ENCODE peak calls at places on chromosome 12, in seven cellular contexts. Y is endothelial cell, H is bronchial epithelial cell, U is K562, Z is lower leg skin, B is WERI-Rb-1, N is A549. J is an unnamed sample.
A peak's percentile ranks its signal among the peaks of the same experiment; 100 is the strongest.

GRCh38 chr12:32821293-32822089 is 65.8 kb upstream of the YARS2 start:
- DNase-seq in H (no peak), N (no peak), Z (no peak), U (no peak), B (no peak), Y (no peak), J (no peak)

GRCh38 chr12:112908548-112908947 is 1.8 kb downstream of the OAS1 start:
- DNase-seq in N (no peak), B (no peak), Z (no peak), Y (no peak), U (no peak), H (no peak), J (no peak)

GRCh38 chr12:49622501-49623141 is 740 bp upstream of the PRPF40B start:
- DNase-seq in B (no peak), H (peak; percentile 26), U (peak; percentile 44), Z (peak; percentile 87), Y (no peak), N (no peak), J (peak; percentile 63)

GRCh38 chr12:102498471-102498870 is 18.1 kb upstream of the IGF1 start:
- DNase-seq in B (no peak), N (no peak), Z (no peak), U (no peak), H (no peak), Y (no peak), J (no peak)

GRCh38 chr12:116759783-116760581 is 21.9 kb downstream of the RNFT2 start:
- DNase-seq in Z (no peak), B (peak; percentile 17), N (peak; percentile 32), U (peak; percentile 87), Y (peak; percentile 51), H (no peak), J (no peak)

GRCh38 chr12:128079476-128079875 is 187.5 kb upstream of the TMEM132C start:
- DNase-seq in B (no peak), Y (no peak), H (no peak), N (no peak), U (no peak), Z (no peak), J (no peak)

GRCh38 chr12:131965073-131965472 is 15.3 kb downstream of the EP400 start:
- DNase-seq in Y (no peak), B (no peak), U (no peak), H (no peak), Z (no peak), N (no peak), J (no peak)

GRCh38 chr12:113413488-113413939 is 8.7 kb upstream of the SDSL start:
- DNase-seq in H (no peak), Z (no peak), Y (no peak), N (peak; percentile 71), B (no peak), U (peak; percentile 28), J (no peak)

GRCh38 chr12:68403296-68403695 is 71.1 kb upstream of the MDM1 start:
- DNase-seq in B (no peak), Y (no peak), H (peak; percentile 35), Z (no peak), N (no peak), U (no peak), J (no peak)

GRCh38 chr12:81255456-81255855 is 177.6 kb downstream of the ACSS3 start:
- DNase-seq in Z (no peak), N (no peak), H (no peak), B (no peak), U (no peak), Y (no peak), J (no peak)

GRCh38 chr12:124923906-124924734 is 9.7 kb upstream of the UBC start:
- DNase-seq in Y (no peak), H (peak; percentile 78), Z (no peak), B (no peak), U (peak; percentile 67), N (peak; percentile 89), J (no peak)

GRCh38 chr12:95014554-95014953 is 11.1 kb upstream of the NDUFA12 start:
- DNase-seq in B (no peak), Z (no peak), N (no peak), Y (no peak), U (no peak), H (no peak), J (no peak)

GRCh38 chr12:108017658-108018057 is 111.4 kb upstream of the WSCD2 start:
- DNase-seq in U (no peak), N (no peak), Y (no peak), H (no peak), B (peak; percentile 46), Z (no peak), J (no peak)

GRCh38 chr12:62698701-62699101 is 232.1 kb downstream of the MON2 start:
- DNase-seq in H (peak; percentile 33), B (no peak), N (no peak), U (no peak), Y (no peak), Z (no peak), J (no peak)

GRCh38 chr12:96425321-96425720 is 25.1 kb upstream of the CDK17 start:
- DNase-seq in N (no peak), B (no peak), Z (no peak), H (peak; percentile 80), Y (no peak), U (no peak), J (peak; percentile 24)

GRCh38 chr12:95396849-95397498 is 77.0 kb upstream of the METAP2 start:
- DNase-seq in Z (no peak), H (peak; percentile 95), N (peak; percentile 12), B (no peak), Y (no peak), U (no peak), J (no peak)

GRCh38 chr12:116389990-116390655 is 112.6 kb upstream of the MED13L start:
- DNase-seq in U (no peak), H (peak; percentile 99), N (peak; percentile 73), Z (no peak), Y (no peak), B (no peak), J (no peak)

GRCh38 chr12:92593734-92594402 is 108.9 kb upstream of the PLEKHG7 start:
- DNase-seq in U (no peak), Z (no peak), N (peak; percentile 97), Y (no peak), B (no peak), H (peak; percentile 100), J (peak; percentile 76)

GRCh38 chr12:132355742-132356681 is 26.6 kb upstream of the GALNT9 start:
- DNase-seq in Y (no peak), B (no peak), Z (no peak), N (no peak), H (no peak), U (no peak), J (no peak)

GRCh38 chr12:90216815-90217214 is 508.2 kb upstream of the ATP2B1 start:
- DNase-seq in N (no peak), B (no peak), Y (no peak), Z (no peak), U (no peak), H (peak; percentile 23), J (no peak)

GRCh38 chr12:95838125-95838524 is 20.6 kb upstream of the SNRPF start:
- DNase-seq in B (no peak), Y (no peak), N (peak; percentile 90), Z (no peak), U (no peak), H (peak; percentile 21), J (no peak)

GRCh38 chr12:1706284-1707016 is 15.6 kb downstream of the ADIPOR2 start:
- DNase-seq in B (no peak), H (peak; percentile 48), Y (no peak), Z (no peak), N (peak; percentile 22), U (peak; percentile 31), J (no peak)

GRCh38 chr12:59737725-59738463 is 142.1 kb downstream of the SLC16A7 start:
- DNase-seq in H (peak; percentile 41), Z (no peak), N (no peak), B (no peak), Y (no peak), U (no peak), J (no peak)

GRCh38 chr12:111367661-111368221 is 1.2 kb downstream of the PHETA1 start:
- DNase-seq in N (peak; percentile 36), U (peak; percentile 30), Y (peak; percentile 26), Z (no peak), B (no peak), H (no peak), J (no peak)

GRCh38 chr12:129941646-129942045 is 37.8 kb upstream of the TMEM132D start:
- DNase-seq in Z (no peak), N (no peak), B (no peak), U (no peak), H (no peak), Y (no peak), J (no peak)

DNA sequence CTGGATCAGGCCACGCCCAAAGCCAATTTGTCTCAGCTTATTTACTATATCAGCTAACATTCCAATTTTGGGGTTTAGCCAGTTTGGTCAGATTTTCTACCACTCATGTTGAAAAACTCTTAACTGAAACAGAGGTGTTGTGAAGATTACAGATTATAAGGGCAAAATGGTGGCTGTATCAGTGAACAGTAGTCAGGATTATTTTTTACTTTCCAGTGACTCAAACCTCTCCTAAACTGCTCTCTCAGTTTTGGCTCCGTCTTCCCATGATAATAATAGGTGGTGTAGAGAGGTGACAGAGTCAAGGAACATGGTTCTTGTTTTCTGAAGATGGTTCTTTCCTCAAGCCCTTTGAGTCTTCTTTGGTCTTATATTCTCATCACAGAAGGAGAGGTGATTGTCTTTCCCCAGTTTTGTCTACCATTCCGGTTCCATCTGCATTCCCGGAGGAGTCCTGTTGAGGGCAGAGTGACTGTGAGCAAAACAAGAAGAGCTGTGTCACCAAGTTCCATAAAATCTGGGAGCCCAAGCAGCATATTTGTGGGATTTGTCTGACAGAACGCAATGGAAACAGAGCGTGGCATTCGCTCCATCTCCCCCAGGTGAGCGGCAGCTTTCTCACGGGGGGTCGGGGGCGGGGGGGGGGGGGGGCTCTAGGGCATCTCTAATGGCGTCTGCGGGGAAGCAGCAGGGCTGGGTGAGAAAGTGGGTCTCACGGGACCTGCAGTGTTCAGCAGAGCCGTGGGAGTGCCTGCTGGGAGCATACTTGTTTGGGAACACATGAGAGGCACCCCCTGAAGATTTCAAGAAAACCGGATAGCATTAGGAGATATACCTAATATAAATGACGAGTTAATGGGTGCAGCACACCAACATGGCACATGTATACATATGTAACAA is 59.1 kb downstream of the TBC1D30 start:
- DNase-seq in U (peak; percentile 5), B (no peak), Z (no peak), H (no peak), N (peak; percentile 30), Y (peak; percentile 9), J (peak; percentile 25)
- TF ChIP-seq CTCF in U (no peak), B (peak; percentile 20), Z (no peak), H (no peak), N (no peak), Y (no peak), J (no peak)

GRCh38 chr12:26204612-26205289 is 9.4 kb downstream of the SSPN start:
- DNase-seq in Z (no peak), N (no peak), H (no peak), Y (no peak), U (no peak), B (no peak), J (no peak)
- TF ChIP-seq CTCF in Z (no peak), N (no peak), H (no peak), Y (no peak), U (no peak), B (no peak), J (no peak)

DNA sequence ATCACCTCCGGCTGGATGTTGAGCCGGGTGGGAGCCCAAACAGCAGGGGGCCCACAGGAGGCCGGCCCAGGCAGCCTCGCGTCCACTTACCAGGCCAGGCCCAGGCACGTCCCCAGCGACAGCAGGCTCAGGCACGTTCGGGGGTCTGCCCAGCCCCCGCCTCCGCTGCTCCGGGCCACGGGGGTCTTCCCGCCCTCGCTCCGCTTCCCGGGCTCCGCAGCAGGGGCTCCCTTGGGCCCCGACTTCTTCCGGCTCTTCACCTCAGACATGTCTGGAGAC is 216 bp downstream of the IKBIP start:
- DNase-seq in Y (peak; percentile 69), H (peak; percentile 55), B (peak; percentile 80), N (peak; percentile 83), U (no peak), Z (no peak), J (peak; percentile 24)
- TF ChIP-seq CTCF in Y (no peak), H (peak; percentile 12), B (no peak), N (no peak), U (peak; percentile 1), Z (no peak), J (no peak)

GRCh38 chr12:57460457-57461325 is 1.1 kb downstream of the GLI1 start:
- DNase-seq in U (peak; percentile 63), H (no peak), B (no peak), N (peak; percentile 85), Z (no peak), Y (peak; percentile 61), J (peak; percentile 60)
- TF ChIP-seq CTCF in U (no peak), H (no peak), B (peak; percentile 21), N (no peak), Z (no peak), Y (no peak), J (no peak)

J was measured in GM20000.